ENCODE peak calls at places on chromosomes 7 and 10, in four cellular contexts. One of them, this sample, is unnamed.

GRCh38 chr7:27697861-27698430 is 35.3 kb upstream of the HIBADH start:
- DNase-seq in astrocyte of the spinal cord: no peak
- DNase-seq in lung: peak
- DNase-seq in astrocyte of the cerebellum: no peak
- DNase-seq in this sample: peak

GRCh38 chr10:31581741-31582323 is 262.8 kb downstream of the ZEB1 start:
- DNase-seq in astrocyte of the spinal cord: no peak
- DNase-seq in lung: no peak
- DNase-seq in astrocyte of the cerebellum: no peak
- DNase-seq in this sample: no peak

GRCh38 chr10:43846187-43846680 is 197.6 kb upstream of the ZNF32 start:
- DNase-seq in astrocyte of the spinal cord: peak
- DNase-seq in lung: no peak
- DNase-seq in astrocyte of the cerebellum: no peak
- DNase-seq in this sample: no peak

GRCh38 chr10:8444630-8445029 is 390.1 kb downstream of the GATA3 start:
- DNase-seq in astrocyte of the spinal cord: no peak
- DNase-seq in lung: no peak
- DNase-seq in astrocyte of the cerebellum: no peak
- DNase-seq in this sample: no peak

GRCh38 chr7:83648464-83649241 is at the start of gene SEMA3E:
- DNase-seq in astrocyte of the spinal cord: peak
- DNase-seq in lung: no peak
- DNase-seq in astrocyte of the cerebellum: peak
- DNase-seq in this sample: peak

GRCh38 chr7:90216771-90217170 is 5.2 kb downstream of the STEAP2 start:
- DNase-seq in astrocyte of the spinal cord: no peak
- DNase-seq in lung: no peak
- DNase-seq in astrocyte of the cerebellum: no peak
- DNase-seq in this sample: no peak

GRCh38 chr7:128108129-128108528 is 76.9 kb upstream of the LRRC4 start:
- DNase-seq in astrocyte of the spinal cord: no peak
- DNase-seq in lung: no peak
- DNase-seq in astrocyte of the cerebellum: no peak
- DNase-seq in this sample: no peak

GRCh38 chr10:865924-866576 is 65.5 kb downstream of the LARP4B start:
- DNase-seq in astrocyte of the spinal cord: no peak
- DNase-seq in lung: no peak
- DNase-seq in astrocyte of the cerebellum: no peak
- DNase-seq in this sample: no peak

GRCh38 chr7:116526897-116527296 is 2.1 kb downstream of the CAV1 start:
- DNase-seq in astrocyte of the spinal cord: no peak
- DNase-seq in lung: no peak
- DNase-seq in astrocyte of the cerebellum: no peak
- DNase-seq in this sample: no peak

GRCh38 chr10:60495357-60495756 is 105.7 kb upstream of the ANK3 start:
- DNase-seq in astrocyte of the spinal cord: peak
- DNase-seq in lung: no peak
- DNase-seq in astrocyte of the cerebellum: peak
- DNase-seq in this sample: no peak

GRCh38 chr7:18978108-18978495 is 139.3 kb downstream of the TWIST1 start:
- DNase-seq in astrocyte of the spinal cord: peak
- DNase-seq in lung: no peak
- DNase-seq in astrocyte of the cerebellum: peak
- DNase-seq in this sample: no peak

GRCh38 chr7:27181176-27181520 is 3.9 kb downstream of the HOXA11 start:
- DNase-seq in astrocyte of the spinal cord: no peak
- DNase-seq in lung: no peak
- DNase-seq in astrocyte of the cerebellum: no peak
- DNase-seq in this sample: no peak

GRCh38 chr7:117825132-117825531 is 48.1 kb downstream of the CTTNBP2 start:
- DNase-seq in astrocyte of the spinal cord: peak
- DNase-seq in lung: no peak
- DNase-seq in astrocyte of the cerebellum: no peak
- DNase-seq in this sample: no peak

GRCh38 chr7:70356324-70356797 is 758.1 kb downstream of the AUTS2 start:
- DNase-seq in astrocyte of the spinal cord: no peak
- DNase-seq in lung: no peak
- DNase-seq in astrocyte of the cerebellum: no peak
- DNase-seq in this sample: no peak

GRCh38 chr10:60009316-60009715 is 103.0 kb upstream of the CCDC6 start:
- DNase-seq in astrocyte of the spinal cord: no peak
- DNase-seq in lung: no peak
- DNase-seq in astrocyte of the cerebellum: no peak
- DNase-seq in this sample: no peak

GRCh38 chr10:114855776-114856543 is 34.4 kb downstream of the FHIP2A start:
- DNase-seq in astrocyte of the spinal cord: peak
- DNase-seq in lung: no peak
- DNase-seq in astrocyte of the cerebellum: no peak
- DNase-seq in this sample: no peak

GRCh38 chr10:4514445-4515108 is 311.4 kb upstream of the AKR1E2 start:
- DNase-seq in astrocyte of the spinal cord: no peak
- DNase-seq in lung: peak
- DNase-seq in astrocyte of the cerebellum: no peak
- DNase-seq in this sample: peak

GRCh38 chr7:100515072-100515532 is 23.9 kb upstream of the AGFG2 start:
- DNase-seq in astrocyte of the spinal cord: peak
- DNase-seq in lung: no peak
- DNase-seq in astrocyte of the cerebellum: peak
- DNase-seq in this sample: no peak

GRCh38 chr7:30464231-30464660 is 14.3 kb downstream of the NOD1 start:
- DNase-seq in astrocyte of the spinal cord: peak
- DNase-seq in lung: no peak
- DNase-seq in astrocyte of the cerebellum: no peak
- DNase-seq in this sample: no peak

GRCh38 chr10:130300608-130301025 is 164.4 kb downstream of the GLRX3 start:
- DNase-seq in astrocyte of the spinal cord: peak
- DNase-seq in lung: peak
- DNase-seq in astrocyte of the cerebellum: no peak
- DNase-seq in this sample: no peak

GRCh38 chr10:96719205-96719604 is 1.1 kb downstream of the PIK3AP1 start:
- DNase-seq in astrocyte of the spinal cord: no peak
- DNase-seq in lung: no peak
- DNase-seq in astrocyte of the cerebellum: no peak
- DNase-seq in this sample: no peak

GRCh38 chr7:32892521-32893224 is 1.1 kb upstream of the KBTBD2 start:
- DNase-seq in astrocyte of the spinal cord: peak
- DNase-seq in lung: peak
- DNase-seq in astrocyte of the cerebellum: no peak
- DNase-seq in this sample: peak

GRCh38 chr10:80632742-80633141 is 95.0 kb downstream of the SH2D4B start:
- DNase-seq in astrocyte of the spinal cord: no peak
- DNase-seq in lung: no peak
- DNase-seq in astrocyte of the cerebellum: no peak
- DNase-seq in this sample: no peak

GRCh38 chr10:85447690-85448089 is 918.9 kb downstream of the GRID1 start:
- DNase-seq in astrocyte of the spinal cord: no peak
- DNase-seq in lung: no peak
- DNase-seq in astrocyte of the cerebellum: no peak
- DNase-seq in this sample: no peak

GRCh38 chr10:97428572-97428981 is 2.6 kb downstream of the PGAM1 start:
- DNase-seq in astrocyte of the spinal cord: no peak
- DNase-seq in lung: no peak
- DNase-seq in astrocyte of the cerebellum: no peak
- DNase-seq in this sample: no peak

GRCh38 chr7:25025218-25025671 is 45.3 kb upstream of the OSBPL3 start:
- DNase-seq in astrocyte of the spinal cord: peak
- DNase-seq in lung: no peak
- DNase-seq in astrocyte of the cerebellum: peak
- DNase-seq in this sample: no peak

GRCh38 chr7:146119016-146119415 is 2.4 kb downstream of the CNTNAP2 start:
- DNase-seq in astrocyte of the spinal cord: no peak
- DNase-seq in lung: no peak
- DNase-seq in astrocyte of the cerebellum: no peak
- DNase-seq in this sample: no peak

DNA sequence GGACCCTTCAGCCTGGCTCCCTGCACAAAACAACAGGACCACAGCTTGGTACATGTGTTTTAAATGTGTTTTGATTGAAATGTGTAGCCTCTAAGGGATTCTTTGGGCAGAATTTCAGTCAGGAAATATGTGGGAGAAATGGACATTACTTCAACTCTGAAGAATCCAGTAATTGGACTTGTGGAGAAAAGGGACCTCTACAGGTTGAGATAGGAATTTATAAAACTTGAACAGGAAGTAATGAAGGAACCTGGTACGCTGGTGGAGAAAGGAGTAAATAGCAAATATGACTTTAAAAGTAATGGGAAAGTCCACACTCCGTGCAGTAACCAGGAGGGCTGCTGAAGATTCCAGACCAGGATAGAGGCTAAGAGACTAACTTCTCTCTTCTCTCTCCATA is 220.5 kb downstream of the LHFPL3 start:
- DNase-seq in astrocyte of the spinal cord: no peak
- DNase-seq in lung: no peak
- DNase-seq in astrocyte of the cerebellum: no peak
- DNase-seq in this sample: no peak
- TF ChIP-seq CTCF in astrocyte of the spinal cord: no peak
- TF ChIP-seq CTCF in lung: no peak
- TF ChIP-seq CTCF in astrocyte of the cerebellum: no peak
- TF ChIP-seq CTCF in this sample: peak

GRCh38 chr7:158706710-158707590 is 2.3 kb upstream of the NCAPG2 start:
- DNase-seq in astrocyte of the spinal cord: no peak
- DNase-seq in lung: no peak
- DNase-seq in astrocyte of the cerebellum: no peak
- DNase-seq in this sample: no peak

GRCh38 chr7:158706273-158706704 is 1.7 kb upstream of the NCAPG2 start:
- DNase-seq in astrocyte of the spinal cord: no peak
- DNase-seq in lung: no peak
- DNase-seq in astrocyte of the cerebellum: no peak
- DNase-seq in this sample: no peak

GRCh38 chr7:158705234-158705890 is 758 bp upstream of the NCAPG2 start:
- DNase-seq in astrocyte of the spinal cord: no peak
- DNase-seq in lung: no peak
- DNase-seq in astrocyte of the cerebellum: no peak
- DNase-seq in this sample: no peak

GRCh38 chr7:158702944-158703343 is 1.7 kb downstream of the NCAPG2 start:
- DNase-seq in astrocyte of the spinal cord: no peak
- DNase-seq in lung: no peak
- DNase-seq in astrocyte of the cerebellum: no peak
- DNase-seq in this sample: no peak

DNA sequence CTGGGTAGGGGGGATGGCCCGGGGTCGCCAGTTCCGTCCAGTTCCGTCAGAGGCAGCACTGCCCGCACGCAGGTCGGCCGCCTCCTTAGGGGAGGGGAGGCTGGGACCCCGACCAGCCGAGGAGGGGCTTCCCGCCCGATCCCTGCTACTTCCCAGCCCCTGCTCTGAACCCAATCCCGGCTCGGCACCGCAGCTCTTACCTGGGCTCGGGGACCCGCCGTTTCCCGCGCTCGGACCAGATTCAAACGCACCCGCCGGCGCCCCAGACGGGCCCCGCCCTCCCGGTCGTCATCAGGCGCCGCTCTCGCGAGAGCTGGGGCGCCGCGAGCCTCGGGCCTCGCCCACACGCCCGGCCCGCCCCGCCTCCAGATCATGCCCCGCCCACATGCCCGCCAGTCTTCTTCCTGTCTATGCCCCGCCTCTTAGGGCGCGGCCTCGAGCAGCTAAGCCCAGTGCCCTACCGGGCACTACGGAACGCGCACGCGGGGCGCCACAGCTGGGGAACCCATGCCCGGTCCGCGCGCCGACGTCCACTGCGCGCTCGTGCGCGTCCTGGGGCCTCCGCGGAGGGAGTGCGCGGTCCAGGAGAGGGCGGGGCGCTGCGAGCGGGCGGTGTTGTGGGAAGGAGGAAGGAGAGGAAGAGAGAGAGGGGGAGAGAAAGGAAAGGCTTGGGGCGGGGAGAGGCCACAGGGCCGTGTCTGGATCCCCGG is at the start of gene NCAPG2:
- DNase-seq in astrocyte of the spinal cord: peak
- DNase-seq in lung: peak
- DNase-seq in astrocyte of the cerebellum: peak
- DNase-seq in this sample: peak
- TF ChIP-seq CTCF in astrocyte of the spinal cord: no peak
- TF ChIP-seq CTCF in lung: no peak
- TF ChIP-seq CTCF in astrocyte of the cerebellum: peak
- TF ChIP-seq CTCF in this sample: no peak

DNA sequence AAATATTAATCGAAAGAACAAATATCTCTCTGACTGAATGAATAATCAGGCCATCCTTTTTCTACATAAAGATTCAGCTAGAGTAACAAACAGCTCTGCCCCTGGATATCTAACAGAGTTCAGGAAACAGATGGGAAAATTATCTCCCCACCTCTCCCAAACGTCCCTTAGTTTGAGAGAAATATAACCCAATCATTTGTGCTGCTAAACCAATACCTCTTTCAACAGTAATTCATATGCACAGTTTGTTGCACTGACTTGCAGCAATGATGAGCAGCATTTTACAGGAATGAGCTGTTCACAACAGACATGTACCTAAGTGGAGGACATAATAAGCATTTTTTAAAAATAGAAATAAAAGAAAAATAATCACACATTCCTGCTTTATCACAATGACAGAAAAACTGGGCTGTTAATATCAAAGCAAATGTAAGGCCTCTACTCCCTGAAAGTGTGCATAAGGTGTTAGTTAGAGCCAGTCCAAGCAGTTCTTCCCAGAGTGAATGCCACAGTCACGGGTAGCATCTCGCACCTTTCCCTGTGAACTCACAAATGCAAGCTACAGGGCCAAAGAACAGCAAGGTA is 2.3 kb downstream of the CREB3L2 start:
- DNase-seq in astrocyte of the spinal cord: no peak
- DNase-seq in lung: no peak
- DNase-seq in astrocyte of the cerebellum: no peak
- DNase-seq in this sample: no peak
- TF ChIP-seq CTCF in astrocyte of the spinal cord: no peak
- TF ChIP-seq CTCF in lung: no peak
- TF ChIP-seq CTCF in astrocyte of the cerebellum: no peak
- TF ChIP-seq CTCF in this sample: no peak

GRCh38 chr10:45644527-45644926 is 28.0 kb downstream of the ZFAND4 start:
- DNase-seq in astrocyte of the spinal cord: no peak
- DNase-seq in lung: no peak
- DNase-seq in astrocyte of the cerebellum: no peak
- DNase-seq in this sample: no peak

GRCh38 chr10:45649296-45649695 is 23.3 kb downstream of the ZFAND4 start:
- DNase-seq in astrocyte of the spinal cord: no peak
- DNase-seq in lung: no peak
- DNase-seq in astrocyte of the cerebellum: no peak
- DNase-seq in this sample: no peak

GRCh38 chr10:45646384-45647050 is 26.1 kb downstream of the ZFAND4 start:
- DNase-seq in astrocyte of the spinal cord: no peak
- DNase-seq in lung: no peak
- DNase-seq in astrocyte of the cerebellum: no peak
- DNase-seq in this sample: no peak

GRCh38 chr10:45652511-45652910 is 20.1 kb downstream of the ZFAND4 start:
- DNase-seq in astrocyte of the spinal cord: no peak
- DNase-seq in lung: no peak
- DNase-seq in astrocyte of the cerebellum: no peak
- DNase-seq in this sample: no peak

DNA sequence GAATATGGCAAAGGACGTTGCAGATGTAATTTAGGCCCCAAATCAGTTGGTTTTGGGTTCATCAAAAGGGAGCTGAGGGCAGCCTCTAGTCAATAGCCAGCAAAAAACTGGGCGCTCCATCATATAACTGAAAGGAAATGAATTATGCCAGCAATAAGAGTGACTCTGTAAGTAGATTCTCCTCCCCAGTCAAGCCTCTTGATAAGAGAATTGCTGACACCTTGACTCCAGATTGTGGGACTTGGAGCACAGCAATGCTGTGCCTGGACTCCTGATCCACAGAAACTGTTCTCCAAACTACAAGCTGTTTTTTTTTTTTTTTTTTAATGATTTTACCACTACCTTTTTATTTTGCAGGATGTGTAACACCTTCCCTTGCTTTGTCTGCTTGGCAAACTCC is 25.5 kb downstream of the ZFAND4 start:
- DNase-seq in astrocyte of the spinal cord: no peak
- DNase-seq in lung: no peak
- DNase-seq in astrocyte of the cerebellum: no peak
- DNase-seq in this sample: no peak
- TF ChIP-seq CTCF in astrocyte of the spinal cord: no peak
- TF ChIP-seq CTCF in lung: no peak
- TF ChIP-seq CTCF in astrocyte of the cerebellum: no peak
- TF ChIP-seq CTCF in this sample: no peak

This sample was measured in colonic mucosa.